ENCODE peak calls at places on chromosomes 1 and 21, in nine cellular contexts. I is brain microvascular endothelial cell, B is stomach, R is IMR-90, T is WTC11, Z is colonic mucosa, C is neural crest cell, V is ovary, E is hepatocyte. M is an unnamed sample.

GRCh38 chr1:33168556-33169289 is 13.1 kb downstream of the TRIM62 start:
- DNase-seq in Z (no peak), C (no peak), V (no peak), T (no peak), B (no peak), I (no peak), E (no peak), R (peak; percentile 26), M (no peak)

GRCh38 chr21:41715649-41716321 is 51.1 kb downstream of the RIPK4 start:
- DNase-seq in V (no peak), I (no peak), Z (peak; percentile 65), T (no peak), C (no peak), B (no peak), R (no peak), E (peak; percentile 93), M (peak; percentile 51)

GRCh38 chr1:168179411-168180147 is 817 bp downstream of the TIPRL start:
- DNase-seq in I (peak; percentile 7), V (no peak), Z (peak; percentile 28), R (peak; percentile 25), C (no peak), B (no peak), T (no peak), E (peak; percentile 23), M (no peak)

GRCh38 chr21:33232640-33233039 is 2.9 kb downstream of the IFNAR2 start:
- DNase-seq in R (no peak), V (no peak), I (no peak), E (no peak), B (no peak), T (no peak), Z (no peak), C (no peak), M (no peak)

GRCh38 chr1:80982831-80983230 is 817.9 kb upstream of the ADGRL2 start:
- DNase-seq in C (no peak), T (no peak), V (no peak), Z (no peak), B (no peak), E (no peak), I (no peak), R (no peak), M (no peak)

GRCh38 chr1:244751271-244751895 is 84.1 kb upstream of the COX20 start:
- DNase-seq in E (no peak), C (no peak), I (no peak), R (no peak), V (no peak), T (no peak), B (no peak), Z (no peak), M (no peak)

GRCh38 chr1:91731815-91732214 is 154.1 kb downstream of the TGFBR3 start:
- DNase-seq in Z (no peak), C (no peak), E (no peak), T (no peak), V (peak; percentile 25), I (no peak), R (peak; percentile 49), B (no peak), M (no peak)

GRCh38 chr21:45330075-45330781 is 42.5 kb upstream of the POFUT2 start:
- DNase-seq in I (peak; percentile 74), B (no peak), C (no peak), R (peak; percentile 88), V (no peak), Z (no peak), T (no peak), E (peak; percentile 82), M (peak; percentile 40)

GRCh38 chr1:36008546-36009197 is 75.2 kb upstream of the TEKT2 start:
- DNase-seq in V (no peak), I (peak; percentile 82), B (no peak), R (peak; percentile 74), C (no peak), E (peak; percentile 45), Z (no peak), T (no peak), M (no peak)

GRCh38 chr1:1827089-1827433 is 48.8 kb upstream of the NADK start:
- DNase-seq in Z (no peak), C (no peak), V (no peak), E (no peak), R (no peak), I (no peak), T (no peak), B (no peak), M (no peak)

GRCh38 chr1:190168116-190168515 is 309.5 kb downstream of the BRINP3 start:
- DNase-seq in E (no peak), V (no peak), I (peak; percentile 64), R (peak; percentile 96), T (no peak), B (no peak), Z (no peak), C (no peak), M (no peak)

GRCh38 chr1:172513480-172513879 is 19.5 kb upstream of the SUCO start:
- DNase-seq in E (peak; percentile 28), R (no peak), V (no peak), I (peak; percentile 14), Z (no peak), T (no peak), B (no peak), C (no peak), M (no peak)

GRCh38 chr1:226987623-226988336 is 47.7 kb downstream of the COQ8A start:
- DNase-seq in V (no peak), R (no peak), T (no peak), Z (peak; percentile 25), E (no peak), C (no peak), I (no peak), B (no peak), M (no peak)

GRCh38 chr1:109482242-109482641 is 1.5 kb upstream of the ATXN7L2 start:
- DNase-seq in I (no peak), C (no peak), E (no peak), R (no peak), T (no peak), B (no peak), Z (no peak), V (no peak), M (no peak)

GRCh38 chr1:56330400-56331026 is 248.8 kb downstream of the PLPP3 start:
- DNase-seq in V (no peak), Z (no peak), C (no peak), E (peak; percentile 45), B (no peak), T (no peak), I (peak; percentile 43), R (peak; percentile 84), M (no peak)

GRCh38 chr1:156721131-156721924 is 6.9 kb upstream of the METTL25B start:
- DNase-seq in I (no peak), R (no peak), V (no peak), E (no peak), Z (no peak), C (no peak), B (no peak), T (no peak), M (no peak)

GRCh38 chr21:43608664-43609063 is 50.6 kb downstream of the HSF2BP start:
- DNase-seq in T (no peak), V (no peak), R (no peak), E (no peak), I (peak; percentile 33), B (no peak), Z (no peak), C (no peak), M (no peak)

GRCh38 chr1:85137660-85138059 is 63.2 kb downstream of the SYDE2 start:
- DNase-seq in C (no peak), R (no peak), V (no peak), B (peak; percentile 93), I (no peak), E (peak; percentile 78), T (no peak), Z (peak; percentile 88), M (peak; percentile 19)

GRCh38 chr1:85465099-85465790 is at the start of gene DDAH1:
- DNase-seq in E (peak; percentile 87), B (peak; percentile 83), Z (peak; percentile 83), I (peak; percentile 35), C (peak; percentile 54), R (peak; percentile 65), V (peak; percentile 39), T (peak; percentile 72), M (peak; percentile 62)

GRCh38 chr1:54806931-54807611 is 5.9 kb upstream of the TTC22 start:
- DNase-seq in T (no peak), E (no peak), R (peak; percentile 11), C (no peak), I (no peak), B (peak; percentile 64), V (no peak), Z (no peak), M (no peak)
- TF ChIP-seq CTCF in T (no peak), E (no peak), R (no peak), C (no peak), I (no peak), B (no peak), V (no peak), Z (no peak), M (no peak)

GRCh38 chr21:28745131-28746055 is 247.3 kb downstream of the LTN1 start:
- DNase-seq in R (peak; percentile 94), C (peak; percentile 72), B (peak; percentile 66), E (peak; percentile 86), T (peak; percentile 75), I (peak; percentile 75), V (peak; percentile 80), Z (peak; percentile 79), M (peak; percentile 55)

GRCh38 chr21:28743723-28744122 is 249.0 kb downstream of the LTN1 start:
- DNase-seq in T (no peak), C (no peak), R (no peak), B (no peak), V (no peak), E (no peak), I (no peak), Z (no peak), M (no peak)

GRCh38 chr21:28746166-28746565 is 246.5 kb downstream of the LTN1 start:
- DNase-seq in I (no peak), C (no peak), Z (no peak), R (peak; percentile 16), V (no peak), B (no peak), E (no peak), T (no peak), M (no peak)

GRCh38 chr21:28738882-28739281 is 253.8 kb downstream of the LTN1 start:
- DNase-seq in C (no peak), V (no peak), B (no peak), R (no peak), Z (no peak), T (no peak), E (no peak), I (no peak), M (no peak)

GRCh38 chr21:28742527-28742926 is 250.2 kb downstream of the LTN1 start:
- DNase-seq in C (no peak), B (no peak), R (peak; percentile 76), T (no peak), I (peak; percentile 33), E (no peak), Z (no peak), V (no peak), M (no peak)
- TF ChIP-seq CTCF in C (peak; percentile 36), B (no peak), R (peak; percentile 75), T (no peak), I (peak; percentile 24), E (peak; percentile 43), Z (no peak), V (no peak), M (no peak)

GRCh38 chr1:204506091-204506968 is 9.9 kb upstream of the MDM4 start:
- DNase-seq in Z (peak; percentile 81), V (peak; percentile 76), E (peak; percentile 81), T (peak; percentile 72), C (peak; percentile 81), I (peak; percentile 85), R (peak; percentile 95), B (peak; percentile 70), M (peak; percentile 62)
- TF ChIP-seq CTCF in Z (no peak), V (no peak), E (no peak), T (no peak), C (no peak), I (no peak), R (no peak), B (no peak), M (no peak)

GRCh38 chr1:117795190-117795589 is 134.2 kb downstream of the GDAP2 start:
- DNase-seq in T (no peak), V (no peak), Z (no peak), B (no peak), I (peak; percentile 88), C (no peak), R (peak; percentile 94), E (no peak), M (no peak)
- TF ChIP-seq CTCF in T (no peak), V (no peak), Z (no peak), B (no peak), I (peak; percentile 68), C (no peak), R (peak; percentile 33), E (no peak), M (no peak)

M was measured in progenitor cell of endocrine pancreas.